ENCODE peak calls at places on chromosomes 7 and 10, in nine cellular contexts. One of them, this sample, is unnamed.

GRCh38 chr7:99305473-99306260 is 20.0 kb upstream of the ARPC1A start:
- DNase-seq in brain microvascular endothelial cell: no peak
- DNase-seq in AG04450: no peak
- DNase-seq in A549: no peak
- DNase-seq in kidney epithelial cell: no peak
- DNase-seq in transverse colon: no peak
- DNase-seq in endodermal cell: no peak
- DNase-seq in fibroblast of the aortic adventitia: no peak
- DNase-seq in HepG2: no peak
- DNase-seq in this sample: no peak

GRCh38 chr10:77537720-77538373 is 99.8 kb downstream of the KCNMA1 start:
- DNase-seq in transverse colon: no peak
- DNase-seq in AG04450: peak; percentile 24
- DNase-seq in kidney epithelial cell: no peak
- DNase-seq in endodermal cell: no peak
- DNase-seq in fibroblast of the aortic adventitia: peak; percentile 78
- DNase-seq in brain microvascular endothelial cell: no peak
- DNase-seq in HepG2: no peak
- DNase-seq in A549: no peak
- DNase-seq in this sample: no peak

GRCh38 chr10:131001438-131001837 is 310.1 kb downstream of the TCERG1L start:
- DNase-seq in transverse colon: no peak
- DNase-seq in fibroblast of the aortic adventitia: no peak
- DNase-seq in brain microvascular endothelial cell: no peak
- DNase-seq in AG04450: no peak
- DNase-seq in kidney epithelial cell: no peak
- DNase-seq in HepG2: no peak
- DNase-seq in endodermal cell: no peak
- DNase-seq in A549: no peak
- DNase-seq in this sample: no peak

GRCh38 chr10:48473704-48474103 is 131.2 kb downstream of the ARHGAP22 start:
- DNase-seq in AG04450: no peak
- DNase-seq in transverse colon: no peak
- DNase-seq in fibroblast of the aortic adventitia: no peak
- DNase-seq in kidney epithelial cell: no peak
- DNase-seq in brain microvascular endothelial cell: no peak
- DNase-seq in endodermal cell: peak; percentile 38
- DNase-seq in A549: no peak
- DNase-seq in HepG2: no peak
- DNase-seq in this sample: no peak

GRCh38 chr7:1108264-1108920 is 20.5 kb downstream of the GPER1 start:
- DNase-seq in fibroblast of the aortic adventitia: no peak
- DNase-seq in AG04450: no peak
- DNase-seq in brain microvascular endothelial cell: no peak
- DNase-seq in transverse colon: no peak
- DNase-seq in A549: no peak
- DNase-seq in kidney epithelial cell: no peak
- DNase-seq in endodermal cell: no peak
- DNase-seq in HepG2: no peak
- DNase-seq in this sample: no peak

GRCh38 chr7:140940866-140941265 is 16.1 kb upstream of the BRAF start:
- DNase-seq in AG04450: no peak
- DNase-seq in HepG2: no peak
- DNase-seq in brain microvascular endothelial cell: no peak
- DNase-seq in transverse colon: no peak
- DNase-seq in endodermal cell: no peak
- DNase-seq in kidney epithelial cell: no peak
- DNase-seq in A549: no peak
- DNase-seq in fibroblast of the aortic adventitia: no peak
- DNase-seq in this sample: no peak

GRCh38 chr10:102837230-102837721 is at the start of gene CYP17A1:
- DNase-seq in HepG2: no peak
- DNase-seq in brain microvascular endothelial cell: no peak
- DNase-seq in AG04450: no peak
- DNase-seq in A549: no peak
- DNase-seq in endodermal cell: no peak
- DNase-seq in transverse colon: no peak
- DNase-seq in fibroblast of the aortic adventitia: no peak
- DNase-seq in kidney epithelial cell: no peak
- DNase-seq in this sample: no peak

GRCh38 chr10:63373176-63373575 is 92.6 kb downstream of the JMJD1C start:
- DNase-seq in kidney epithelial cell: no peak
- DNase-seq in transverse colon: no peak
- DNase-seq in fibroblast of the aortic adventitia: no peak
- DNase-seq in brain microvascular endothelial cell: no peak
- DNase-seq in A549: no peak
- DNase-seq in endodermal cell: no peak
- DNase-seq in AG04450: no peak
- DNase-seq in HepG2: no peak
- DNase-seq in this sample: no peak

GRCh38 chr10:4004144-4004543 is 219.1 kb upstream of the KLF6 start:
- DNase-seq in A549: no peak
- DNase-seq in AG04450: no peak
- DNase-seq in endodermal cell: no peak
- DNase-seq in HepG2: no peak
- DNase-seq in kidney epithelial cell: no peak
- DNase-seq in brain microvascular endothelial cell: no peak
- DNase-seq in transverse colon: no peak
- DNase-seq in fibroblast of the aortic adventitia: no peak
- DNase-seq in this sample: no peak

GRCh38 chr10:26215923-26216576 is 524 bp upstream of the GAD2 start:
- DNase-seq in HepG2: no peak
- DNase-seq in A549: peak; percentile 25
- DNase-seq in endodermal cell: peak; percentile 90
- DNase-seq in AG04450: no peak
- DNase-seq in brain microvascular endothelial cell: no peak
- DNase-seq in kidney epithelial cell: no peak
- DNase-seq in fibroblast of the aortic adventitia: no peak
- DNase-seq in transverse colon: no peak
- DNase-seq in this sample: no peak

GRCh38 chr7:73602721-73603651 is 21.3 kb downstream of the MLXIPL start:
- DNase-seq in fibroblast of the aortic adventitia: no peak
- DNase-seq in A549: no peak
- DNase-seq in kidney epithelial cell: no peak
- DNase-seq in endodermal cell: no peak
- DNase-seq in AG04450: no peak
- DNase-seq in HepG2: no peak
- DNase-seq in transverse colon: no peak
- DNase-seq in brain microvascular endothelial cell: no peak
- DNase-seq in this sample: no peak

GRCh38 chr7:24718977-24719491 is 38.2 kb downstream of the GSDME start:
- DNase-seq in fibroblast of the aortic adventitia: no peak
- DNase-seq in brain microvascular endothelial cell: no peak
- DNase-seq in HepG2: no peak
- DNase-seq in kidney epithelial cell: no peak
- DNase-seq in AG04450: no peak
- DNase-seq in transverse colon: no peak
- DNase-seq in endodermal cell: peak; percentile 51
- DNase-seq in A549: no peak
- DNase-seq in this sample: no peak

GRCh38 chr7:117478796-117479479 is 887 bp upstream of the CFTR start:
- DNase-seq in brain microvascular endothelial cell: no peak
- DNase-seq in fibroblast of the aortic adventitia: no peak
- DNase-seq in kidney epithelial cell: no peak
- DNase-seq in A549: no peak
- DNase-seq in HepG2: no peak
- DNase-seq in endodermal cell: peak; percentile 51
- DNase-seq in transverse colon: no peak
- DNase-seq in AG04450: no peak
- DNase-seq in this sample: no peak
- H3K4me3 ChIP-seq in brain microvascular endothelial cell: peak overlapping the region; percentile 52
- H3K4me3 ChIP-seq in fibroblast of the aortic adventitia: peak overlapping the region; percentile 14
- H3K4me3 ChIP-seq in kidney epithelial cell: peak overlapping the region; percentile 42
- H3K4me3 ChIP-seq in A549: peak overlapping the region; percentile 47
- H3K4me3 ChIP-seq in HepG2: no peak overlapping the region
- H3K4me3 ChIP-seq in endodermal cell: peak overlapping the region; percentile 91
- H3K4me3 ChIP-seq in transverse colon: peak overlapping the region; percentile 53
- H3K4me3 ChIP-seq in AG04450: peak overlapping the region; percentile 50
- H3K4me3 ChIP-seq in this sample: no peak overlapping the region

DNA sequence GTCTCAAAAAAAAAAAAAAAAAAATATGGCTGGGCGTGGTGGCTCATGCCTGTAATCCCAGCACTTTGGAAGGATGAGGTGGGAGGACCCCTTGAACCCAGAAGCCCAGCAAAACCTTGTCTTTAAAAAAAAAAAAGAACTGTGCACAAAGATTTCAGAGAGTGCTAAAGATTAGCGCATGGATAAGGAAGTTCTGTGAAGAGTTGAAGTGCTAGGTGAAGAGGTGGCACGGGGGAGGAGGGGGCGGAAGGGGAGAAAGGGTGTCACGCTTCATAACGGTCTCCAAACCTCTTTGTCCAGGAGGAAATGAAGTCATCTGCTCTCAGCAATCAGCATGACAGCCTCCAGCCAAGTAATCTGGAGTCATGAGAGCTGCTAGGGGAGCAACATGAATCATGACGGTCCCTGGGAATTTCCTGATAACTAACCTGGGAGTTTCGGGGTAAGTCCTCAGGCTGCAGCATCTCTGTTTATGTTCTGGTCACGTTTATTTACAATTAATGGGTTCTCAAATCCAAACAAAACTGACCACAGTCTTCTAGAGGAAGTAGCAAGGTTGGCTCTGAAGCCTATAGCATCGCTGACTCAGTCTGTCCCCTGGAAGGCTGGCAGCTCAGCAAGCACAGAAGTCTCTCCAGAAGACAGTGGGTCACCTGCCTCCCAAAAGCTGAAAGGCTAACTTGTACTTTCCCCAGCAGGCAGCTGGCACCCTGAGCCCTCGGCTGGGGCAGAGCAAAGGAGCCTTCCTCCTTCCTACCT is 1.9 kb upstream of the PLAU start:
- DNase-seq in endodermal cell: peak; percentile 61
- DNase-seq in brain microvascular endothelial cell: peak; percentile 93
- DNase-seq in fibroblast of the aortic adventitia: peak; percentile 89
- DNase-seq in kidney epithelial cell: peak; percentile 97
- DNase-seq in HepG2: peak; percentile 35
- DNase-seq in transverse colon: peak; percentile 28
- DNase-seq in A549: peak; percentile 81
- DNase-seq in AG04450: peak; percentile 99
- DNase-seq in this sample: peak; percentile 85
- H3K4me3 ChIP-seq in endodermal cell: no peak overlapping the region
- H3K4me3 ChIP-seq in brain microvascular endothelial cell: no peak overlapping the region
- H3K4me3 ChIP-seq in fibroblast of the aortic adventitia: no peak overlapping the region
- H3K4me3 ChIP-seq in kidney epithelial cell: no peak overlapping the region
- H3K4me3 ChIP-seq in HepG2: peak overlapping the region; percentile 3
- H3K4me3 ChIP-seq in transverse colon: no peak overlapping the region
- H3K4me3 ChIP-seq in A549: peak overlapping the region; percentile 60
- H3K4me3 ChIP-seq in AG04450: peak overlapping the region; percentile 35
- H3K4me3 ChIP-seq in this sample: peak overlapping the region; percentile 23

GRCh38 chr10:21524131-21524525 is 1.4 kb downstream of the SKIDA1 start:
- DNase-seq in endodermal cell: peak; percentile 1
- DNase-seq in A549: no peak
- DNase-seq in AG04450: no peak
- DNase-seq in kidney epithelial cell: no peak
- DNase-seq in fibroblast of the aortic adventitia: no peak
- DNase-seq in HepG2: no peak
- DNase-seq in transverse colon: no peak
- DNase-seq in brain microvascular endothelial cell: no peak
- DNase-seq in this sample: no peak
- H3K4me3 ChIP-seq in endodermal cell: peak overlapping the region; percentile 99
- H3K4me3 ChIP-seq in A549: peak overlapping the region; percentile 60
- H3K4me3 ChIP-seq in AG04450: peak overlapping the region; percentile 74
- H3K4me3 ChIP-seq in kidney epithelial cell: no peak overlapping the region
- H3K4me3 ChIP-seq in fibroblast of the aortic adventitia: no peak overlapping the region
- H3K4me3 ChIP-seq in HepG2: peak overlapping the region; percentile 79
- H3K4me3 ChIP-seq in transverse colon: no peak overlapping the region
- H3K4me3 ChIP-seq in brain microvascular endothelial cell: peak overlapping the region; percentile 74
- H3K4me3 ChIP-seq in this sample: peak overlapping the region; percentile 68

GRCh38 chr7:26658080-26658697 is 206.2 kb downstream of the SKAP2 start:
- DNase-seq in AG04450: no peak
- DNase-seq in kidney epithelial cell: no peak
- DNase-seq in fibroblast of the aortic adventitia: no peak
- DNase-seq in A549: no peak
- DNase-seq in endodermal cell: peak; percentile 49
- DNase-seq in brain microvascular endothelial cell: no peak
- DNase-seq in HepG2: no peak
- DNase-seq in transverse colon: no peak
- DNase-seq in this sample: no peak

GRCh38 chr7:26656735-26657134 is 207.7 kb downstream of the SKAP2 start:
- DNase-seq in AG04450: no peak
- DNase-seq in endodermal cell: no peak
- DNase-seq in HepG2: no peak
- DNase-seq in transverse colon: no peak
- DNase-seq in brain microvascular endothelial cell: no peak
- DNase-seq in fibroblast of the aortic adventitia: no peak
- DNase-seq in kidney epithelial cell: no peak
- DNase-seq in A549: no peak
- DNase-seq in this sample: no peak

GRCh38 chr7:26659121-26659520 is 205.3 kb downstream of the SKAP2 start:
- DNase-seq in brain microvascular endothelial cell: no peak
- DNase-seq in fibroblast of the aortic adventitia: no peak
- DNase-seq in kidney epithelial cell: no peak
- DNase-seq in AG04450: no peak
- DNase-seq in endodermal cell: no peak
- DNase-seq in A549: no peak
- DNase-seq in transverse colon: no peak
- DNase-seq in HepG2: no peak
- DNase-seq in this sample: no peak

GRCh38 chr7:26657139-26657753 is 207.1 kb downstream of the SKAP2 start:
- DNase-seq in AG04450: no peak
- DNase-seq in fibroblast of the aortic adventitia: no peak
- DNase-seq in A549: no peak
- DNase-seq in kidney epithelial cell: no peak
- DNase-seq in brain microvascular endothelial cell: no peak
- DNase-seq in transverse colon: no peak
- DNase-seq in HepG2: no peak
- DNase-seq in endodermal cell: no peak
- DNase-seq in this sample: no peak

DNA sequence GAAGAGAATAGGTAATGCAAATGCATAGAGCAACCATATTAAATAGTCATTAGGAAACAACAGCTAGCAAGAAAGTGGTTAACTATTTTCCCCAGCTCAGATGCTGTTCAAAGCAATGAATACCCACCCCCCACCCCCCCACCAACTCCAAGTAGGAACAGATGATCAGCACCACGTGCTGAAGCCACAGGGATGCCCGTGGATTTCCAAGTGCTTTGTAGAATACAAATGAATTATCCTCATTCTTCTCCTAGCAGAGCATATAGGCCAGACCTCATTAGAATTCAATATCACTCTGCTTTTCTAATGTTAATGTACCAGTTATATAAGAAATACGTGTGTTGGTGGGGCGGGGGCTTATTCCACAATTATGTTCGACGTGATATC is 205.7 kb downstream of the SKAP2 start:
- DNase-seq in A549: no peak
- DNase-seq in fibroblast of the aortic adventitia: no peak
- DNase-seq in brain microvascular endothelial cell: no peak
- DNase-seq in transverse colon: no peak
- DNase-seq in endodermal cell: no peak
- DNase-seq in AG04450: no peak
- DNase-seq in kidney epithelial cell: no peak
- DNase-seq in HepG2: no peak
- DNase-seq in this sample: no peak
- H3K4me3 ChIP-seq in A549: no peak overlapping the region
- H3K4me3 ChIP-seq in fibroblast of the aortic adventitia: no peak overlapping the region
- H3K4me3 ChIP-seq in brain microvascular endothelial cell: no peak overlapping the region
- H3K4me3 ChIP-seq in transverse colon: no peak overlapping the region
- H3K4me3 ChIP-seq in endodermal cell: no peak overlapping the region
- H3K4me3 ChIP-seq in AG04450: no peak overlapping the region
- H3K4me3 ChIP-seq in kidney epithelial cell: no peak overlapping the region
- H3K4me3 ChIP-seq in HepG2: no peak overlapping the region
- H3K4me3 ChIP-seq in this sample: no peak overlapping the region